ENCODE peak calls at places on chromosomes 12 and 14, in nine cellular contexts. Q, D, J, C, W, U, E, T and G are unnamed samples.

GRCh38 chr12:124147579-124147978 is 147.3 kb upstream of the RFLNA start:
- DNase-seq in C (no peak), J (no peak), W (no peak), T (no peak), Q (no peak), E (no peak), U (no peak), D (no peak), G (no peak)

GRCh38 chr12:26298785-26299621 is 103.6 kb downstream of the SSPN start:
- DNase-seq in Q (no peak), W (no peak), J (peak; percentile 90), C (no peak), D (no peak), T (peak; percentile 13), E (no peak), U (peak; percentile 96), G (peak; percentile 81)

GRCh38 chr14:32203928-32204357 is 874 bp upstream of the RNU6-8 start:
- DNase-seq in D (no peak), J (peak; percentile 5), Q (no peak), T (no peak), U (no peak), W (no peak), C (no peak), E (peak; percentile 25), G (no peak)

GRCh38 chr14:106850913-106851825 is 1324.8 kb downstream of the TMEM121 start:
- DNase-seq in E (no peak), C (no peak), W (no peak), J (no peak), Q (no peak), D (no peak), T (peak; percentile 10), U (no peak), G (no peak)

GRCh38 chr14:29144598-29144997 is 378.0 kb downstream of the FOXG1 start:
- DNase-seq in U (no peak), D (no peak), W (no peak), J (peak; percentile 93), E (no peak), Q (no peak), C (no peak), T (no peak), G (no peak)

GRCh38 chr12:32296541-32296940 is 102.8 kb upstream of the FGD4 start:
- DNase-seq in C (no peak), J (no peak), D (no peak), Q (no peak), E (no peak), T (no peak), U (no peak), W (no peak), G (no peak)

GRCh38 chr14:87690076-87690661 is 302.8 kb downstream of the GALC start:
- DNase-seq in D (no peak), C (peak; percentile 75), Q (no peak), W (no peak), E (no peak), T (no peak), J (no peak), U (no peak), G (no peak)

GRCh38 chr12:700061-700460 is 36.8 kb upstream of the NINJ2 start:
- DNase-seq in U (no peak), C (no peak), Q (no peak), E (no peak), J (no peak), T (no peak), W (no peak), D (no peak), G (no peak)

GRCh38 chr12:112126000-112126431 is 656 bp downstream of the TRAFD1 start:
- DNase-seq in T (no peak), W (no peak), C (no peak), J (no peak), E (no peak), D (no peak), Q (no peak), U (no peak), G (no peak)

GRCh38 chr12:115466076-115466475 is 782.1 kb upstream of the TBX3 start:
- DNase-seq in U (no peak), D (no peak), J (peak; percentile 13), Q (no peak), W (no peak), T (no peak), C (no peak), E (no peak), G (no peak)

GRCh38 chr14:49240383-49240782 is 345.8 kb downstream of the RPS29 start:
- DNase-seq in D (no peak), C (no peak), W (no peak), U (no peak), Q (no peak), E (no peak), T (no peak), J (no peak), G (no peak)

GRCh38 chr14:95609398-95609990 is 74.6 kb downstream of the GLRX5 start:
- DNase-seq in U (no peak), T (no peak), D (no peak), E (no peak), J (no peak), W (no peak), C (no peak), Q (no peak), G (no peak)

GRCh38 chr12:76462668-76463224 is 96.8 kb downstream of the OSBPL8 start:
- DNase-seq in Q (no peak), C (no peak), E (no peak), T (no peak), U (no peak), J (peak; percentile 42), W (no peak), D (no peak), G (no peak)

GRCh38 chr12:25716842-25717241 is 163.8 kb upstream of the LMNTD1 start:
- DNase-seq in W (no peak), J (no peak), E (no peak), C (no peak), D (no peak), U (no peak), T (no peak), Q (no peak), G (no peak)

GRCh38 chr12:128929046-128929445 is 75.8 kb downstream of the GLT1D1 start:
- DNase-seq in D (no peak), Q (no peak), U (no peak), T (no peak), E (no peak), C (no peak), J (no peak), W (no peak), G (no peak)

GRCh38 chr14:77151918-77152588 is 10.5 kb upstream of the ZDHHC22 start:
- DNase-seq in J (peak; percentile 22), U (no peak), T (no peak), Q (no peak), E (no peak), D (no peak), W (no peak), C (peak; percentile 73), G (peak; percentile 75)

GRCh38 chr14:24817638-24818053 is 183.7 kb upstream of the GZMB start:
- DNase-seq in Q (no peak), J (no peak), D (no peak), E (no peak), W (no peak), U (no peak), C (no peak), T (no peak), G (no peak)

GRCh38 chr14:31080060-31080459 is 53.9 kb upstream of the STRN3 start:
- DNase-seq in U (no peak), D (no peak), W (no peak), Q (no peak), E (no peak), T (no peak), C (no peak), J (peak; percentile 57), G (no peak)

GRCh38 chr14:33347816-33348215 is 409.1 kb downstream of the NPAS3 start:
- DNase-seq in C (no peak), E (no peak), Q (no peak), U (no peak), W (no peak), T (no peak), J (peak; percentile 52), D (no peak), G (no peak)

GRCh38 chr12:93979189-93979588 is 169.2 kb upstream of the PLXNC1 start:
- DNase-seq in Q (no peak), W (no peak), T (no peak), J (peak; percentile 35), U (no peak), D (no peak), E (peak; percentile 12), C (no peak), G (peak; percentile 14)

GRCh38 chr12:96197503-96198272 is 3.5 kb downstream of the ELK3 start:
- DNase-seq in W (no peak), Q (no peak), J (peak; percentile 97), D (no peak), T (no peak), E (no peak), C (no peak), U (no peak), G (no peak)

GRCh38 chr12:47361389-47362031 is 281.8 kb upstream of the AMIGO2 start:
- DNase-seq in D (peak; percentile 15), E (peak; percentile 55), J (no peak), C (no peak), U (no peak), Q (peak; percentile 77), T (peak; percentile 37), W (no peak), G (no peak)

GRCh38 chr14:106459971-106460730 is 933.8 kb downstream of the TMEM121 start:
- DNase-seq in Q (peak; percentile 75), D (peak; percentile 45), T (peak; percentile 51), W (no peak), U (no peak), C (no peak), J (no peak), E (peak; percentile 75), G (no peak)

GRCh38 chr12:14315501-14315900 is 50.0 kb upstream of the ATF7IP start:
- DNase-seq in E (no peak), D (no peak), T (no peak), W (no peak), J (no peak), C (no peak), U (no peak), Q (no peak), G (no peak)

GRCh38 chr12:104072099-104072498 is 7.8 kb downstream of the HCFC2 start:
- DNase-seq in W (no peak), U (no peak), J (no peak), D (no peak), C (no peak), E (no peak), T (no peak), Q (no peak), G (no peak)

GRCh38 chr12:58154359-58154758 is 213.0 kb downstream of the ATP23 start:
- DNase-seq in E (no peak), J (no peak), U (no peak), W (no peak), D (no peak), C (no peak), Q (no peak), T (no peak), G (no peak)

GRCh38 chr14:103705158-103705523 is 10.1 kb downstream of the XRCC3 start:
- DNase-seq in T (no peak), U (no peak), C (no peak), D (no peak), W (no peak), J (no peak), E (no peak), Q (no peak), G (no peak)